ENCODE peak calls at places on chromosomes 12 and 14, in eight cellular contexts. U is GM12891, I is KG1, E is right cardiac atrium, O is left ventricle myocardium superior, V is OCI-LY7, X is Daoy, G is sigmoid colon. H is an unnamed sample.

GRCh38 chr12:66149702-66150398 is 19.3 kb upstream of the LLPH start:
- DNase-seq in U (no peak), I (peak; percentile 29), E (peak; percentile 69), O (peak; percentile 29), V (no peak), X (no peak), G (no peak), H (peak; percentile 30)

GRCh38 chr14:58876613-58877012 is 238.9 kb downstream of the DACT1 start:
- DNase-seq in U (no peak), I (no peak), E (no peak), O (no peak), V (no peak), X (no peak), G (no peak), H (no peak)

GRCh38 chr12:133145981-133146380 is 15.6 kb downstream of the ZNF10 start:
- DNase-seq in U (no peak), I (no peak), E (no peak), O (no peak), V (no peak), X (no peak), G (no peak), H (no peak)

GRCh38 chr14:74368441-74368840 is 20.2 kb downstream of the VRTN start:
- DNase-seq in U (no peak), I (no peak), E (no peak), O (no peak), V (no peak), X (no peak), G (peak; percentile 29), H (no peak)

GRCh38 chr12:45720069-45720468 is 9.4 kb upstream of the ARID2 start:
- DNase-seq in U (no peak), I (no peak), E (no peak), O (no peak), V (no peak), X (no peak), G (no peak), H (no peak)

GRCh38 chr14:76918751-76919421 is 92.7 kb downstream of the LRRC74A start:
- DNase-seq in U (no peak), I (no peak), E (peak; percentile 99), O (peak; percentile 97), V (no peak), X (peak; percentile 99), G (peak; percentile 99), H (no peak)

GRCh38 chr14:99349721-99350495 is 77.9 kb upstream of the BCL11B start:
- DNase-seq in U (no peak), I (no peak), E (no peak), O (no peak), V (no peak), X (no peak), G (no peak), H (no peak)

GRCh38 chr12:65184176-65184857 is 14.9 kb downstream of the LEMD3 start:
- DNase-seq in U (no peak), I (no peak), E (no peak), O (no peak), V (no peak), X (no peak), G (no peak), H (no peak)

GRCh38 chr12:54140958-54141388 is 47.8 kb downstream of the SMUG1 start:
- DNase-seq in U (no peak), I (no peak), E (peak; percentile 63), O (peak; percentile 39), V (no peak), X (no peak), G (no peak), H (no peak)

GRCh38 chr12:6635856-6636521 is at the start of gene LPAR5:
- DNase-seq in U (no peak), I (no peak), E (peak; percentile 79), O (no peak), V (peak; percentile 72), X (peak; percentile 76), G (no peak), H (peak; percentile 50)

GRCh38 chr12:96221391-96221790 is 27.2 kb downstream of the ELK3 start:
- DNase-seq in U (no peak), I (no peak), E (no peak), O (no peak), V (no peak), X (no peak), G (no peak), H (no peak)

GRCh38 chr12:30485230-30485890 is 210.3 kb downstream of the IPO8 start:
- DNase-seq in U (no peak), I (no peak), E (no peak), O (no peak), V (no peak), X (no peak), G (no peak), H (no peak)

GRCh38 chr12:109777544-109777943 is 55.7 kb downstream of the TRPV4 start:
- DNase-seq in U (no peak), I (no peak), E (no peak), O (no peak), V (peak; percentile 91), X (peak; percentile 53), G (no peak), H (peak; percentile 92)

GRCh38 chr12:54413284-54414190 is 5.5 kb downstream of the ITGA5 start:
- DNase-seq in U (peak; percentile 59), I (peak; percentile 43), E (peak; percentile 86), O (peak; percentile 68), V (peak; percentile 65), X (peak; percentile 81), G (peak; percentile 79), H (peak; percentile 57)

GRCh38 chr12:27185234-27186045 is 58.6 kb upstream of the STK38L start:
- DNase-seq in U (no peak), I (no peak), E (no peak), O (no peak), V (no peak), X (peak; percentile 88), G (no peak), H (no peak)

GRCh38 chr14:84375235-84375634 is 1154.7 kb upstream of the FLRT2 start:
- DNase-seq in U (no peak), I (no peak), E (no peak), O (no peak), V (no peak), X (no peak), G (no peak), H (no peak)

GRCh38 chr12:22121224-22121623 is 75.2 kb downstream of the CMAS start:
- DNase-seq in U (no peak), I (no peak), E (peak; percentile 34), O (no peak), V (peak; percentile 22), X (no peak), G (peak; percentile 63), H (peak; percentile 55)

H was measured in NAMALWA.